ENCODE peak calls at places on chromosomes 16 and 17, in ten cellular contexts. One of them, this sample, is unnamed.

GRCh38 chr17:17004251-17004996 is 32.5 kb upstream of the TNFRSF13B start:
- DNase-seq in thoracic aorta: no peak
- DNase-seq in cardiac fibroblast: no peak
- DNase-seq in GM23338: no peak
- DNase-seq in dorsolateral prefrontal cortex: no peak
- DNase-seq in GM12864: no peak
- DNase-seq in body of pancreas: no peak
- DNase-seq in AG10803: no peak
- DNase-seq in foreskin fibroblast: no peak
- DNase-seq in lung: no peak
- DNase-seq in this sample: no peak

GRCh38 chr16:89343501-89344291 is 126.2 kb downstream of the ZNF778 start:
- DNase-seq in AG10803: peak; percentile 44
- DNase-seq in cardiac fibroblast: no peak
- DNase-seq in GM12864: no peak
- DNase-seq in dorsolateral prefrontal cortex: no peak
- DNase-seq in thoracic aorta: no peak
- DNase-seq in body of pancreas: no peak
- DNase-seq in GM23338: no peak
- DNase-seq in lung: no peak
- DNase-seq in foreskin fibroblast: peak; percentile 69
- DNase-seq in this sample: no peak

GRCh38 chr16:89971495-89972243 is 23.1 kb downstream of the DEF8 start:
- DNase-seq in lung: no peak
- DNase-seq in GM23338: no peak
- DNase-seq in cardiac fibroblast: no peak
- DNase-seq in body of pancreas: no peak
- DNase-seq in dorsolateral prefrontal cortex: peak; percentile 40
- DNase-seq in AG10803: peak; percentile 4
- DNase-seq in GM12864: no peak
- DNase-seq in foreskin fibroblast: peak; percentile 6
- DNase-seq in thoracic aorta: no peak
- DNase-seq in this sample: no peak

GRCh38 chr17:71461504-71462197 is 659.2 kb upstream of the SOX9 start:
- DNase-seq in GM23338: no peak
- DNase-seq in lung: no peak
- DNase-seq in foreskin fibroblast: no peak
- DNase-seq in thoracic aorta: no peak
- DNase-seq in cardiac fibroblast: no peak
- DNase-seq in dorsolateral prefrontal cortex: no peak
- DNase-seq in GM12864: no peak
- DNase-seq in AG10803: no peak
- DNase-seq in body of pancreas: no peak
- DNase-seq in this sample: no peak

GRCh38 chr16:89918453-89919347 is at the start of gene MC1R:
- DNase-seq in dorsolateral prefrontal cortex: no peak
- DNase-seq in thoracic aorta: no peak
- DNase-seq in AG10803: no peak
- DNase-seq in body of pancreas: no peak
- DNase-seq in cardiac fibroblast: peak; percentile 66
- DNase-seq in GM23338: peak; percentile 71
- DNase-seq in GM12864: no peak
- DNase-seq in lung: no peak
- DNase-seq in foreskin fibroblast: peak; percentile 81
- DNase-seq in this sample: no peak

GRCh38 chr17:62965149-62965648 is 836 bp upstream of the TANC2 start:
- DNase-seq in lung: no peak
- DNase-seq in thoracic aorta: no peak
- DNase-seq in dorsolateral prefrontal cortex: no peak
- DNase-seq in GM23338: peak; percentile 18
- DNase-seq in body of pancreas: no peak
- DNase-seq in foreskin fibroblast: no peak
- DNase-seq in GM12864: peak; percentile 8
- DNase-seq in cardiac fibroblast: no peak
- DNase-seq in AG10803: no peak
- DNase-seq in this sample: no peak

GRCh38 chr16:8571061-8571596 is 19.2 kb downstream of the TMEM114 start:
- DNase-seq in AG10803: peak; percentile 88
- DNase-seq in GM23338: peak; percentile 68
- DNase-seq in dorsolateral prefrontal cortex: no peak
- DNase-seq in thoracic aorta: no peak
- DNase-seq in body of pancreas: no peak
- DNase-seq in cardiac fibroblast: peak; percentile 66
- DNase-seq in lung: no peak
- DNase-seq in GM12864: no peak
- DNase-seq in foreskin fibroblast: peak; percentile 56
- DNase-seq in this sample: no peak

GRCh38 chr16:3998793-3999478 is 117.3 kb downstream of the ADCY9 start:
- DNase-seq in thoracic aorta: no peak
- DNase-seq in GM23338: no peak
- DNase-seq in dorsolateral prefrontal cortex: no peak
- DNase-seq in body of pancreas: no peak
- DNase-seq in cardiac fibroblast: peak; percentile 80
- DNase-seq in GM12864: no peak
- DNase-seq in AG10803: peak; percentile 68
- DNase-seq in foreskin fibroblast: peak; percentile 50
- DNase-seq in lung: no peak
- DNase-seq in this sample: no peak

GRCh38 chr17:17151962-17152361 is 54.2 kb downstream of the PLD6 start:
- DNase-seq in lung: peak; percentile 68
- DNase-seq in GM23338: no peak
- DNase-seq in cardiac fibroblast: peak; percentile 93
- DNase-seq in AG10803: peak; percentile 96
- DNase-seq in GM12864: no peak
- DNase-seq in foreskin fibroblast: peak; percentile 97
- DNase-seq in thoracic aorta: peak; percentile 86
- DNase-seq in body of pancreas: peak; percentile 46
- DNase-seq in dorsolateral prefrontal cortex: peak; percentile 92
- DNase-seq in this sample: peak; percentile 74

GRCh38 chr17:37283414-37283961 is 92.3 kb upstream of the C17orf78 start:
- DNase-seq in body of pancreas: no peak
- DNase-seq in thoracic aorta: no peak
- DNase-seq in dorsolateral prefrontal cortex: no peak
- DNase-seq in foreskin fibroblast: peak; percentile 7
- DNase-seq in cardiac fibroblast: peak; percentile 60
- DNase-seq in lung: no peak
- DNase-seq in AG10803: peak; percentile 48
- DNase-seq in GM23338: no peak
- DNase-seq in GM12864: no peak
- DNase-seq in this sample: no peak

GRCh38 chr17:72618018-72618509 is 474.4 kb downstream of the SLC39A11 start:
- DNase-seq in GM12864: no peak
- DNase-seq in foreskin fibroblast: peak; percentile 21
- DNase-seq in GM23338: no peak
- DNase-seq in body of pancreas: peak; percentile 47
- DNase-seq in thoracic aorta: no peak
- DNase-seq in AG10803: no peak
- DNase-seq in lung: peak; percentile 41
- DNase-seq in dorsolateral prefrontal cortex: no peak
- DNase-seq in cardiac fibroblast: peak; percentile 20
- DNase-seq in this sample: no peak

GRCh38 chr17:68195667-68196393 is 52.0 kb upstream of the AMZ2 start:
- DNase-seq in cardiac fibroblast: no peak
- DNase-seq in dorsolateral prefrontal cortex: no peak
- DNase-seq in foreskin fibroblast: peak; percentile 28
- DNase-seq in AG10803: no peak
- DNase-seq in GM12864: no peak
- DNase-seq in body of pancreas: no peak
- DNase-seq in thoracic aorta: no peak
- DNase-seq in lung: no peak
- DNase-seq in GM23338: peak; percentile 78
- DNase-seq in this sample: no peak

GRCh38 chr17:81885869-81886548 is 5.4 kb downstream of the ALYREF start:
- DNase-seq in foreskin fibroblast: peak; percentile 66
- DNase-seq in thoracic aorta: no peak
- DNase-seq in body of pancreas: no peak
- DNase-seq in lung: no peak
- DNase-seq in GM12864: no peak
- DNase-seq in dorsolateral prefrontal cortex: no peak
- DNase-seq in GM23338: no peak
- DNase-seq in cardiac fibroblast: no peak
- DNase-seq in AG10803: peak; percentile 61
- DNase-seq in this sample: no peak

GRCh38 chr16:2027024-2028010 is 615 bp downstream of the NHERF2 start:
- DNase-seq in lung: no peak
- DNase-seq in thoracic aorta: no peak
- DNase-seq in cardiac fibroblast: peak; percentile 32
- DNase-seq in GM12864: no peak
- DNase-seq in dorsolateral prefrontal cortex: no peak
- DNase-seq in body of pancreas: no peak
- DNase-seq in foreskin fibroblast: peak; percentile 63
- DNase-seq in GM23338: no peak
- DNase-seq in AG10803: peak; percentile 48
- DNase-seq in this sample: no peak
- H3K4me3 ChIP-seq in lung: peak overlapping the region; percentile 54
- H3K4me3 ChIP-seq in thoracic aorta: peak overlapping the region; percentile 90
- H3K4me3 ChIP-seq in cardiac fibroblast: peak overlapping the region; percentile 59
- H3K4me3 ChIP-seq in GM12864: no peak overlapping the region
- H3K4me3 ChIP-seq in dorsolateral prefrontal cortex: peak overlapping the region; percentile 65
- H3K4me3 ChIP-seq in body of pancreas: peak overlapping the region; percentile 39
- H3K4me3 ChIP-seq in foreskin fibroblast: peak overlapping the region; percentile 52
- H3K4me3 ChIP-seq in GM23338: peak overlapping the region; percentile 60
- H3K4me3 ChIP-seq in AG10803: peak overlapping the region; percentile 73
- H3K4me3 ChIP-seq in this sample: peak overlapping the region; percentile 63

DNA sequence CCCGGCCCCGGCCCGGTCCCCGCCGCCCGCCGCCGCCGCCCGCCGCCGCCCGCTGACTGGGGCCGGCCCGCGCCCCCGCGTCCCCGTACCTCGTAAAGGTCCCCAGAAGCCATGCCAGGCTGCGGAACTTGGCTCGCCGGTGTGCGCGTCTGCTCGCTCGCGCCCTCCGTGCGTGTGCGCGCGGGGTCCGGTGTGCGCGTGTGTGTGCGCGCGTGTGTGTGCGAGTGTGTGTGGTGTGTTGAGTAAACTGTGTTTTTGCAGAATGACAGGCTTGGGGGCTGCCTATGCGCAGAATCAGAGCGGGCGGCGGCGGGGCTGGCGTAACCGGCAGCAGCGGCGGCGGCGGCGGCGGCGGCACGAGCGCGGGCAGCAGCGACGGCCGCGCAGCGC is 342 bp downstream of the CDYL2 start:
- DNase-seq in foreskin fibroblast: peak; percentile 81
- DNase-seq in AG10803: peak; percentile 75
- DNase-seq in GM23338: peak; percentile 50
- DNase-seq in cardiac fibroblast: peak; percentile 80
- DNase-seq in dorsolateral prefrontal cortex: peak; percentile 63
- DNase-seq in thoracic aorta: no peak
- DNase-seq in body of pancreas: peak; percentile 51
- DNase-seq in lung: peak; percentile 42
- DNase-seq in GM12864: no peak
- DNase-seq in this sample: peak; percentile 39
- H3K4me3 ChIP-seq in foreskin fibroblast: peak overlapping the region; percentile 64
- H3K4me3 ChIP-seq in AG10803: peak overlapping the region; percentile 72
- H3K4me3 ChIP-seq in GM23338: peak overlapping the region; percentile 68
- H3K4me3 ChIP-seq in cardiac fibroblast: peak overlapping the region; percentile 62
- H3K4me3 ChIP-seq in dorsolateral prefrontal cortex: peak overlapping the region; percentile 55
- H3K4me3 ChIP-seq in thoracic aorta: peak overlapping the region; percentile 76
- H3K4me3 ChIP-seq in body of pancreas: peak overlapping the region; percentile 54
- H3K4me3 ChIP-seq in lung: peak overlapping the region; percentile 94
- H3K4me3 ChIP-seq in GM12864: peak overlapping the region; percentile 67
- H3K4me3 ChIP-seq in this sample: peak overlapping the region; percentile 67

DNA sequence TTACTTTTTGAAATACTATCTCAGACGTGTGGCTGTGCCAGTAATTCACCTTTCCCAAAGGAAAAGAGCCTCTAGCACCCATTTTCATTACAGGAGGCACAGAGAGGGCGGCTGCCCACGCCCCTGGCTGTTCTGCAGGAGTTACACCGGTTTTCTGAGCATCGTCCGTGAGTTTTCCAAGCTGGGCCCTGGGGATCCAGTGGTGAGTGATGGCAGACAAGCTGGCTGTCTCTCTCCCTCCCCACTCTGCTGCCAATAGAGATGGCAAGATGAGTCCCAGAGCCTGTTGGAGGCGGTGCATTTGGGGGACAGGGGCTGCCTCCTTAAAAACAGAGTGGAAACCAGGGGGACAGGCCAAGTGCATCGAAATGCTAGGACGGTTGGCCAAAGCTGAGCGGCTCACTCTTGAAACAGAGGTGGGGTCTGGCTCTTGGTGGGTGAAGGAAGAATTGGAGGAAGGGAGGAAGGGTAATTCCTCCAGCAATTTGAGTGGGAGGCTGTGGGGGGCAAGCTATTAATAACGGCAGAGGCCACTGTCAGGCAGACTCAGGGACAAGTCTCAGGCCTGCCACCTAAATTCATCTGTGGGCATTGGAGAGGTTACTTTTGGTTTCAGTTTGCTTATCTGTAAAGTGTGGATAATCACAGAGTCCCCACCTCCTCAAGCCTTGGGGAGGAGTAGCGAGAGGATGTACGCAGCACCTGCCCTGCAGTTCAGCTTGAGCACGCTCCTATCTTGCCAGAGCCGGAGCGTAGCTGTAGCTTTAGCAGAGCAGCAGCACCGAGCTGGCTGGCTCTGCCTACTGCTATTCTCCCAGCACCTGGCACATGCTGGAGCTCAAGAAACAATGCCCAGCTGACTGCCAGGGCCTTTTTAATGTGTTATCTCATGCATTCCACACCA is 7.5 kb upstream of the NOS2 start:
- DNase-seq in cardiac fibroblast: no peak
- DNase-seq in lung: no peak
- DNase-seq in GM23338: no peak
- DNase-seq in body of pancreas: no peak
- DNase-seq in AG10803: no peak
- DNase-seq in dorsolateral prefrontal cortex: peak; percentile 47
- DNase-seq in foreskin fibroblast: no peak
- DNase-seq in thoracic aorta: no peak
- DNase-seq in GM12864: peak; percentile 82
- DNase-seq in this sample: no peak
- H3K4me3 ChIP-seq in cardiac fibroblast: no peak overlapping the region
- H3K4me3 ChIP-seq in lung: no peak overlapping the region
- H3K4me3 ChIP-seq in GM23338: no peak overlapping the region
- H3K4me3 ChIP-seq in body of pancreas: no peak overlapping the region
- H3K4me3 ChIP-seq in AG10803: no peak overlapping the region
- H3K4me3 ChIP-seq in dorsolateral prefrontal cortex: peak overlapping the region; percentile 22
- H3K4me3 ChIP-seq in foreskin fibroblast: no peak overlapping the region
- H3K4me3 ChIP-seq in thoracic aorta: no peak overlapping the region
- H3K4me3 ChIP-seq in GM12864: no peak overlapping the region
- H3K4me3 ChIP-seq in this sample: no peak overlapping the region

DNA sequence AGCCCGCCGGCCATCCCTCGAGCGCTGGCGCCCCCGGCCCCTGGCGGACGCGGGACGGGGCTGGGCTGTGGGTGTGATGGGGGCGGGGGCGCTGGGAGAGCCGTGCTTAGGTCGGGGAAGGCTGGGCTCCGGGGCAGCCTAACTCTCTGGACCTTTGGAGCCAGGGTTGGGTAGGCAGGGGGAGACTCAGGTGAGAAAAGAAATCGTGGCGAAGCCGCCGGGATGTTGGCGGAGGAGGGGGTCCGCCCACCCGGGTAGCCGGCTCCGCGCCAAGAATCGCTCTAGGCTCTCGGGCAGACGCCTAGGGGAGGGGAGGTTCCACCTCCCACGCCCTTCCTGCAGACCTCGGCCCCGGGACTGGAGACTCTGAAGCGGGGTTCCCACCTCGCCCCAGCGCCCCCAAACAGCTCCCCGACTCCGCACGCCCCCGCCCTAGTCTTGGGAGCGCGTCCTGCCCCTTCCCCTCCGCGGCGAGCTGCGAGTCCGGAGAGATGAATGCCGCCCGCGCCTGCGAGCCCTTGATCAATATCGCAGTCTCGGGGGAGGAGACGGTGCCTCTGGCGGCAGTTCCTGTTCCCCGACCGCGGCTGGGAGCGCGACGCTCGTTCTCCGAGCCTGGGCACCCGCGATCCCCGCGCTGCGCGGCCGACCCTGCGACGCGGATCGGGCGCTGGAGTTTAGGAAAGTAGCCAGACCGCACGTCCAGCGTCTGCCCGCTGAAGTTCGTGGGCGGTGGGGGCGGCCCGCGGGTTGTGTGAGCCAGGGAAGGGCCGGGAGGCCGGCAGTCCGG is 658 bp downstream of the CRHR1 start:
- DNase-seq in lung: no peak
- DNase-seq in GM23338: peak; percentile 66
- DNase-seq in dorsolateral prefrontal cortex: peak; percentile 51
- DNase-seq in foreskin fibroblast: peak; percentile 52
- DNase-seq in thoracic aorta: no peak
- DNase-seq in AG10803: no peak
- DNase-seq in cardiac fibroblast: peak; percentile 5
- DNase-seq in GM12864: no peak
- DNase-seq in body of pancreas: peak; percentile 34
- DNase-seq in this sample: no peak
- H3K4me3 ChIP-seq in lung: peak overlapping the region; percentile 12
- H3K4me3 ChIP-seq in GM23338: peak overlapping the region; percentile 89
- H3K4me3 ChIP-seq in dorsolateral prefrontal cortex: peak overlapping the region; percentile 71
- H3K4me3 ChIP-seq in foreskin fibroblast: peak overlapping the region; percentile 24
- H3K4me3 ChIP-seq in thoracic aorta: peak overlapping the region; percentile 73
- H3K4me3 ChIP-seq in AG10803: no peak overlapping the region
- H3K4me3 ChIP-seq in cardiac fibroblast: peak overlapping the region; percentile 11
- H3K4me3 ChIP-seq in GM12864: no peak overlapping the region
- H3K4me3 ChIP-seq in body of pancreas: no peak overlapping the region
- H3K4me3 ChIP-seq in this sample: peak overlapping the region; percentile 30

This sample was measured in skeletal muscle cell.